ENCODE peak calls at places on chromosomes 12 and 14, in nine cellular contexts. E, M, Q, B, N, W, I, Y and D are unnamed samples.

GRCh38 chr14:64920465-64920864 is 6.2 kb downstream of the CHURC1 start:
- DNase-seq in W (no peak), Y (no peak), N (no peak), Q (no peak), I (no peak), B (no peak), M (no peak), E (no peak), D (no peak)

GRCh38 chr12:58803893-58804292 is 116.4 kb downstream of the LRIG3 start:
- DNase-seq in N (no peak), Q (no peak), E (no peak), Y (no peak), M (peak; percentile 42), W (no peak), I (no peak), B (no peak), D (no peak)

GRCh38 chr12:65648461-65648860 is 175.8 kb upstream of the HMGA2 start:
- DNase-seq in Y (no peak), I (no peak), E (no peak), Q (no peak), B (no peak), M (peak; percentile 13), N (no peak), W (no peak), D (no peak)

GRCh38 chr14:74754157-74754556 is 9.0 kb upstream of the YLPM1 start:
- DNase-seq in I (no peak), W (no peak), N (no peak), Y (no peak), E (no peak), B (no peak), Q (no peak), M (no peak), D (no peak)

GRCh38 chr14:100083706-100084105 is 18.5 kb downstream of the EVL start:
- DNase-seq in Q (no peak), W (no peak), N (no peak), Y (no peak), B (no peak), I (no peak), M (no peak), E (no peak), D (no peak)

GRCh38 chr12:3834774-3835173 is 38.4 kb downstream of the PARP11 start:
- DNase-seq in Q (no peak), B (no peak), M (no peak), I (no peak), Y (no peak), E (no peak), W (no peak), N (no peak), D (no peak)

GRCh38 chr14:34826661-34827060 is 48.5 kb downstream of the BAZ1A start:
- DNase-seq in Y (no peak), E (no peak), I (no peak), W (no peak), N (no peak), Q (no peak), M (peak; percentile 22), B (no peak), D (no peak)

GRCh38 chr14:90697146-90697545 is 119.1 kb downstream of the TTC7B start:
- DNase-seq in E (no peak), B (no peak), I (no peak), Q (no peak), W (no peak), Y (no peak), N (no peak), M (no peak), D (no peak)

GRCh38 chr14:75310295-75311059 is 31.8 kb downstream of the FOS start:
- DNase-seq in I (peak; percentile 79), B (peak; percentile 92), W (peak; percentile 96), Q (no peak), N (no peak), E (no peak), M (peak; percentile 82), Y (peak; percentile 96), D (no peak)